ENCODE peak calls at places on chromosomes 11 and 22, in six cellular contexts. B is NCI-H2029, F is cardiac septum, A is right atrium auricular region, E is neuronal stem cell, P is astrocyte of the cerebellum. D is an unnamed sample.

GRCh38 chr22:20106205-20106848 is 9.6 kb upstream of the RANBP1 start:
- DNase-seq in B (no peak), F (no peak), A (no peak), E (no peak), P (no peak), D (no peak)

GRCh38 chr11:75768112-75768908 is at the start of gene DGAT2:
- DNase-seq in B (peak), F (peak), A (peak), E (peak), P (no peak), D (peak)

GRCh38 chr22:17430298-17430900 is 61.1 kb downstream of the CECR2 start:
- DNase-seq in B (no peak), F (no peak), A (no peak), E (no peak), P (no peak), D (no peak)

GRCh38 chr11:124676386-124676785 is 2.7 kb downstream of the SPA17 start:
- DNase-seq in B (no peak), F (no peak), A (no peak), E (no peak), P (no peak), D (no peak)

GRCh38 chr11:2139118-2139490 is at the start of gene IGF2:
- DNase-seq in B (no peak), F (no peak), A (no peak), E (no peak), P (no peak), D (no peak)

GRCh38 chr22:38313384-38313955 is 3.8 kb downstream of the CSNK1E start:
- DNase-seq in B (no peak), F (no peak), A (peak), E (no peak), P (peak), D (no peak)

GRCh38 chr22:43488031-43488892 is 76.4 kb downstream of the MPPED1 start:
- DNase-seq in B (no peak), F (no peak), A (no peak), E (no peak), P (no peak), D (no peak)

GRCh38 chr11:56292154-56292553 is at the start of gene OR8H1:
- DNase-seq in B (no peak), F (no peak), A (no peak), E (no peak), P (no peak), D (no peak)

GRCh38 chr11:132772712-132773545 is 759.4 kb downstream of the OPCML start:
- DNase-seq in B (no peak), F (no peak), A (no peak), E (peak), P (no peak), D (no peak)

GRCh38 chr22:44755418-44755817 is 3.0 kb downstream of the ARHGAP8 start:
- DNase-seq in B (no peak), F (no peak), A (no peak), E (no peak), P (no peak), D (no peak)

GRCh38 chr11:85182437-85183109 is 444.6 kb downstream of the DLG2 start:
- DNase-seq in B (peak), F (no peak), A (no peak), E (peak), P (peak), D (no peak)

GRCh38 chr11:57460017-57460755 is at the start of gene RTN4RL2:
- DNase-seq in B (peak), F (no peak), A (no peak), E (peak), P (no peak), D (peak)

GRCh38 chr11:115996808-115997188 is 492.6 kb upstream of the CADM1 start:
- DNase-seq in B (no peak), F (no peak), A (no peak), E (no peak), P (no peak), D (no peak)

GRCh38 chr11:129280027-129280811 is 88.1 kb upstream of the ARHGAP32 start:
- DNase-seq in B (no peak), F (no peak), A (no peak), E (no peak), P (no peak), D (peak)

GRCh38 chr11:68750197-68750987 is 928 bp downstream of the TESMIN start:
- DNase-seq in B (no peak), F (no peak), A (no peak), E (peak), P (no peak), D (peak)

GRCh38 chr11:118914178-118914918 is 11.4 kb downstream of the BCL9L start:
- DNase-seq in B (no peak), F (no peak), A (no peak), E (no peak), P (no peak), D (no peak)

GRCh38 chr22:29431986-29432385 is 6.4 kb upstream of the RFPL1 start:
- DNase-seq in B (no peak), F (no peak), A (no peak), E (no peak), P (no peak), D (no peak)

GRCh38 chr11:103582351-103582909 is 454.0 kb upstream of the DDI1 start:
- DNase-seq in B (no peak), F (no peak), A (no peak), E (no peak), P (no peak), D (no peak)

GRCh38 chr11:126378763-126379162 is 23.3 kb downstream of the ST3GAL4 start:
- DNase-seq in B (no peak), F (no peak), A (no peak), E (no peak), P (no peak), D (no peak)

GRCh38 chr22:37032535-37033460 is 13.3 kb downstream of the MPST start:
- DNase-seq in B (no peak), F (no peak), A (peak), E (no peak), P (no peak), D (no peak)

GRCh38 chr11:69416123-69416475 is 65.4 kb upstream of the LINC01488 start:
- DNase-seq in B (no peak), F (no peak), A (no peak), E (no peak), P (no peak), D (no peak)

GRCh38 chr22:31329029-31329428 is 17.1 kb downstream of the PATZ1 start:
- DNase-seq in B (no peak), F (no peak), A (no peak), E (no peak), P (peak), D (no peak)

GRCh38 chr11:74123008-74123448 is 47.8 kb downstream of the C2CD3 start:
- DNase-seq in B (no peak), F (no peak), A (no peak), E (no peak), P (no peak), D (no peak)

GRCh38 chr22:46862418-46863324 is 100.2 kb downstream of the TBC1D22A start:
- DNase-seq in B (no peak), F (no peak), A (no peak), E (no peak), P (no peak), D (no peak)

GRCh38 chr11:126464796-126465195 is 109.3 kb downstream of the ST3GAL4 start:
- DNase-seq in B (no peak), F (no peak), A (no peak), E (no peak), P (no peak), D (no peak)

GRCh38 chr22:25903294-25903693 is 161.3 kb downstream of the MYO18B start:
- DNase-seq in B (no peak), F (no peak), A (no peak), E (peak), P (no peak), D (no peak)

GRCh38 chr11:96748639-96749370 is 359.0 kb downstream of the JRKL start:
- DNase-seq in B (no peak), F (no peak), A (no peak), E (no peak), P (peak), D (no peak)

GRCh38 chr11:9876331-9876730 is 212.5 kb downstream of the SWAP70 start:
- DNase-seq in B (no peak), F (no peak), A (no peak), E (no peak), P (no peak), D (no peak)

GRCh38 chr22:37419916-37420655 is 7.2 kb downstream of the ELFN2 start:
- DNase-seq in B (no peak), F (no peak), A (no peak), E (no peak), P (no peak), D (no peak)

GRCh38 chr11:103881518-103882070 is 154.8 kb upstream of the DDI1 start:
- DNase-seq in B (no peak), F (no peak), A (no peak), E (no peak), P (no peak), D (no peak)

GRCh38 chr22:37119872-37120271 is 10.4 kb upstream of the TMPRSS6 start:
- DNase-seq in B (no peak), F (no peak), A (no peak), E (no peak), P (no peak), D (no peak)

GRCh38 chr11:132586801-132587200 is 945.5 kb downstream of the OPCML start:
- DNase-seq in B (no peak), F (no peak), A (no peak), E (no peak), P (peak), D (no peak)

GRCh38 chr11:62535802-62536201 is 10.8 kb downstream of the AHNAK start:
- DNase-seq in B (no peak), F (no peak), A (no peak), E (no peak), P (no peak), D (no peak)

GRCh38 chr22:36343070-36343719 is 44.6 kb downstream of the MYH9 start:
- DNase-seq in B (peak), F (no peak), A (no peak), E (no peak), P (no peak), D (no peak)

D was measured in NCI-H510A treated with DMSO at 0.1 percent for 48 hours.